ENCODE peak calls at places on chromosomes 16 and 17, in six cellular contexts. L, K, V, O, T and Q are unnamed samples.

GRCh38 chr17:4607773-4608187 is 23.5 kb downstream of the SMTNL2 start:
- DNase-seq in L (peak; percentile 82), K (peak; percentile 91), V (peak; percentile 73), O (peak; percentile 93), T (no peak), Q (no peak)

GRCh38 chr16:86299882-86300490 is 210.3 kb upstream of the FOXF1 start:
- DNase-seq in L (no peak), K (no peak), V (no peak), O (no peak), T (no peak), Q (no peak)

GRCh38 chr17:41697122-41697962 is 8.7 kb downstream of the EIF1 start:
- DNase-seq in L (peak; percentile 85), K (peak; percentile 87), V (peak; percentile 87), O (peak; percentile 71), T (peak; percentile 36), Q (no peak)

GRCh38 chr16:78794581-78795300 is 695.3 kb downstream of the WWOX start:
- DNase-seq in L (no peak), K (no peak), V (no peak), O (no peak), T (no peak), Q (no peak)

GRCh38 chr16:20971420-20971819 is 70.8 kb downstream of the LYRM1 start:
- DNase-seq in L (no peak), K (no peak), V (no peak), O (no peak), T (no peak), Q (no peak)

GRCh38 chr16:85080923-85081498 is 31.3 kb downstream of the CIBAR2 start:
- DNase-seq in L (no peak), K (no peak), V (no peak), O (no peak), T (no peak), Q (no peak)

GRCh38 chr17:48554412-48555090 is 9.6 kb upstream of the HOXB2 start:
- DNase-seq in L (peak; percentile 26), K (no peak), V (no peak), O (no peak), T (no peak), Q (no peak)

GRCh38 chr17:83083368-83084201 is 4.2 kb downstream of the METRNL start:
- DNase-seq in L (no peak), K (peak; percentile 58), V (no peak), O (no peak), T (no peak), Q (no peak)

GRCh38 chr16:3282103-3282746 is 1.1 kb upstream of the ZNF263 start:
- DNase-seq in L (no peak), K (no peak), V (no peak), O (no peak), T (no peak), Q (no peak)

GRCh38 chr16:67917140-67917851 is 14.4 kb downstream of the CTRL start:
- DNase-seq in L (no peak), K (peak; percentile 85), V (no peak), O (no peak), T (no peak), Q (no peak)

GRCh38 chr16:2250652-2251280 is 621 bp downstream of the ECI1 start:
- DNase-seq in L (peak; percentile 70), K (no peak), V (no peak), O (no peak), T (peak; percentile 35), Q (no peak)

GRCh38 chr16:72467157-72467759 is 295.3 kb upstream of the PMFBP1 start:
- DNase-seq in L (no peak), K (no peak), V (no peak), O (no peak), T (no peak), Q (no peak)

GRCh38 chr17:48578616-48579560 is 738 bp upstream of the HOXB4 start:
- DNase-seq in L (no peak), K (no peak), V (no peak), O (no peak), T (no peak), Q (no peak)

GRCh38 chr17:10156579-10157488 is 41.6 kb downstream of the GAS7 start:
- DNase-seq in L (peak; percentile 56), K (peak; percentile 74), V (peak; percentile 63), O (no peak), T (peak; percentile 49), Q (no peak)

GRCh38 chr17:52383493-52384100 is 225.1 kb upstream of the CA10 start:
- DNase-seq in L (peak; percentile 74), K (peak; percentile 26), V (peak; percentile 54), O (no peak), T (no peak), Q (no peak)

GRCh38 chr17:5783851-5784250 is 199.5 kb upstream of the NLRP1 start:
- DNase-seq in L (no peak), K (no peak), V (no peak), O (no peak), T (no peak), Q (no peak)

GRCh38 chr17:64920026-64920418 is 744 bp upstream of the LRRC37A3 start:
- DNase-seq in L (peak; percentile 36), K (peak; percentile 39), V (no peak), O (no peak), T (peak; percentile 24), Q (no peak)

GRCh38 chr16:56682703-56683397 is 580 bp downstream of the MT1X start:
- DNase-seq in L (no peak), K (no peak), V (no peak), O (peak; percentile 17), T (no peak), Q (no peak)

GRCh38 chr17:6714315-6714874 is 1.2 kb upstream of the SLC13A5 start:
- DNase-seq in L (no peak), K (no peak), V (no peak), O (no peak), T (no peak), Q (no peak)

GRCh38 chr16:87344165-87344930 is 27.2 kb upstream of the C16orf95 start:
- DNase-seq in L (no peak), K (no peak), V (no peak), O (no peak), T (no peak), Q (no peak)

GRCh38 chr16:80667258-80667560 is 126.4 kb downstream of the DYNLRB2 start:
- DNase-seq in L (no peak), K (no peak), V (no peak), O (no peak), T (no peak), Q (no peak)

GRCh38 chr17:74450925-74451403 is 15.5 kb upstream of the CD300A start:
- DNase-seq in L (no peak), K (no peak), V (no peak), O (no peak), T (no peak), Q (no peak)

GRCh38 chr17:29115906-29116651 is 64.1 kb downstream of the MYO18A start:
- DNase-seq in L (no peak), K (no peak), V (no peak), O (no peak), T (no peak), Q (no peak)

GRCh38 chr17:61401280-61402072 is 1.8 kb downstream of the TBX2 start:
- DNase-seq in L (no peak), K (peak; percentile 25), V (no peak), O (no peak), T (no peak), Q (no peak)

GRCh38 chr17:53137919-53138318 is 684.8 kb upstream of the KIF2B start:
- DNase-seq in L (no peak), K (no peak), V (no peak), O (no peak), T (no peak), Q (no peak)

GRCh38 chr16:12724216-12724615 is 79.5 kb downstream of the CPPED1 start:
- DNase-seq in L (no peak), K (no peak), V (no peak), O (no peak), T (no peak), Q (no peak)

DNA sequence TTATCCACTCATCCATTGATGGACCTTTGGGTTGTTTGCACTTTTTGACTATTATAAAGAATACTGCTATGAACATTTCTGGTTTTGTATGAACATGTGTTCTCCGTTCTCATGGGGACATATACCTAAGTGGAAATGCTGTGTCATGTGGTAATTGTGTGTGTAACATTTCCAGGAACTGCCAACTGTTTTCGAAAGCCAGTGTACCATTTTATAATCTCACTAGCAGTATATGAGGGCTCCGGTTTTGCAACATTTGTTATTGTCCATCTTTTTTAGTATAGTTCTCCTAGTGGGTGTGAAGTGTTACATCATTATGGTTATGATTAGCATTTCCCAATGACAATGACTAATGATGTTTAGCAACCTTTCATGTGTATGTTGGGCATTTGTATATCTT is 5.1 kb upstream of the TRIM25 start:
- DNase-seq in L (no peak), K (no peak), V (no peak), O (no peak), T (no peak), Q (no peak)
- H3K4me3 ChIP-seq in L (no peak overlapping the region), K (no peak overlapping the region), V (no peak overlapping the region), O (no peak overlapping the region), T (no peak overlapping the region), Q (no peak overlapping the region)

DNA sequence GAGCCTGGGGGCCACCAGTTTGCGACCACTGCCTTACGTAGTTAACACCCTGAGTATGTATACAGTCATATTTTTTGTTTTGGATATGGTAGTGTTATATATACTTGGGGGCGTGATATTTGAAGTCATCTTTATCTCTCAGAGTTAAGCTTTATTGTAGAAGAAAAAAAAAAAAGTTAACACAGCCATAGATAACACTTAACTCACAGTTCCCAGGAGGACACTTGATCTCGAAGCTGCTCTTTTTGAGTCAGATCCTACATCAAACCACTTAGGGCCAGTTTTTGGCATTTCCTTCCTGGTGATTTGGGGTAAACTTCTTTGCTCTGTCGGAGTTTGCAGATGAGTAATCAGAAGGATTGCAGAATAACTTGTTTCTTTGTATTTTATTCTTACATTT is 5.8 kb downstream of the ITPRIPL2 start:
- DNase-seq in L (no peak), K (no peak), V (peak; percentile 14), O (no peak), T (no peak), Q (no peak)
- TF ChIP-seq POLR2A in L (no peak), K (no peak), V (no peak), O (no peak), T (no peak), Q (no peak)

DNA sequence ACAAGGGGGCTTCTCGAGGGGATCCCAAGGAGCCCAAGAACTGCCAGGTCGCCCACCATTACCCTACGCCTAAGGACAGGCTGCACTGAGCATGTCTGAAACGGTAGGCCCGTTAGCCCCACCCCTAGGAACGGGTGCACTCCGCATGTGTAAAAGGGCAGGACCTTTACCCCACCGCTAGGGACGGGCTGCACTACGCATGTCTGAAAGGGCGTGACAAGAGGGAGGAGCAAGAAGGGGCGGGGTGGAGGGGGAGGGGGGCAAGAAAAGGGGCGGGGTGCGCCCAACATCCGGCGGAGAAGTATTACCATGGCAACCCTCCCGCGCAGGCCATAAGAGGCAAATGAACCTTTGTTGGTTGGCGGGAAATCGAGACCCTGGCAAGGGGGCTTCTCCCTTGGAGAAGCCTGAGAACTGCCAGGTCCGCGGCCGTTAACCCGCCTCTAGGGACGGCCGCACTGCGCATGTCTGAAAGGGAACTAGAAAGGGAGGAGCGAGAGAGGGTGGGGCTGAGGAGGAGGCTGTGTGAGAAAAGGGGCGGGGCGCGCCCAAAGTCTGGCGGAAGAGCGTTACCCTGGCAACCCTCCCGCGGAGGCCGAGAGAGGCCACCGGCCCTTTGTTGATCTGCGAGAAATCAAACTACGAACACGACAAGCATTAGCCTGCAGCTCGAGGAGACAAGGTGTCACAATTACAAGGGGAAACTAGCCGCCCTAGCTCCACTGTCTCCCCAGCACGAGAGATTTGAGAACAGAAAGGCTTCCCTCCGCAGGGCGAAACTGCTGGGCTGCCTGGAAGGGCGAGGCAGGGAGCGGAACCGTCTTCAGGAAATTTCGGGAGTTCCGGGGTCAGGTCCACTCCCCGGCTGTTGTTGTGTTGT is 2046.8 kb downstream of the TP53TG3F start:
- DNase-seq in L (no peak), K (no peak), V (no peak), O (no peak), T (no peak), Q (no peak)
- H3K9me3 ChIP-seq in L (no peaks in the 10 kb centered on the region), K (no peaks in the 10 kb centered on the region), V (peaks cover 20% of the 10 kb centered on the region), O (peaks cover 3% of the 10 kb centered on the region), T (peaks cover 6% of the 10 kb centered on the region), Q (peaks cover 14% of the 10 kb centered on the region)

GRCh38 chr16:4328580-4329353 is 12.9 kb downstream of the GLIS2 start:
- DNase-seq in L (peak; percentile 73), K (peak; percentile 65), V (no peak), O (no peak), T (no peak), Q (no peak)
- H3K4me3 ChIP-seq in L (peak overlapping the region; percentile 63), K (peak overlapping the region; percentile 72), V (no peak overlapping the region), O (peak overlapping the region; percentile 50), T (peak overlapping the region; percentile 51), Q (no peak overlapping the region)